ENCODE peak calls at places on chromosomes 11 and 22, in six cellular contexts. Y is fibroblast of the conjunctiva; F is A549; H is EL; S is stimulated activated CD4-positive, alpha-beta T cell treated with anti-CD3 and anti-CD28 coated beads, TNF-alpha, amount 100 ng/mL, for 4 hours; Z is amniotic stem cell. C is an unnamed sample.
A peak's percentile ranks its signal among the peaks of the same experiment; 100 is the strongest.

GRCh38 chr11:104891135-104891534 is 7.1 kb downstream of the CASP12 start:
- DNase-seq in Y (no peak), F (no peak), H (peak; percentile 72), S (no peak), Z (no peak), C (no peak)

GRCh38 chr11:17595526-17596309 is 48.7 kb downstream of the OTOG start:
- DNase-seq in Y (no peak), F (no peak), H (no peak), S (no peak), Z (no peak), C (no peak)

GRCh38 chr11:28472904-28473303 is 364.7 kb downstream of the METTL15 start:
- DNase-seq in Y (no peak), F (no peak), H (no peak), S (no peak), Z (no peak), C (no peak)

GRCh38 chr11:82854242-82854641 is 46.0 kb downstream of the PRCP start:
- DNase-seq in Y (no peak), F (no peak), H (peak; percentile 27), S (no peak), Z (no peak), C (no peak)

GRCh38 chr22:26273011-26273675 is 103.9 kb downstream of the SEZ6L start:
- DNase-seq in Y (no peak), F (no peak), H (no peak), S (no peak), Z (no peak), C (peak; percentile 62)

GRCh38 chr11:58770627-58771457 is 39.1 kb upstream of the GLYAT start:
- DNase-seq in Y (peak; percentile 2), F (peak; percentile 19), H (peak; percentile 84), S (no peak), Z (peak; percentile 3), C (no peak)

GRCh38 chr11:70467196-70468085 is 69.1 kb downstream of the CTTN start:
- DNase-seq in Y (peak; percentile 18), F (peak; percentile 51), H (peak; percentile 45), S (no peak), Z (peak; percentile 19), C (peak; percentile 13)

GRCh38 chr22:49845666-49846459 is 7.8 kb upstream of the ZBED4 start:
- DNase-seq in Y (no peak), F (no peak), H (no peak), S (no peak), Z (no peak), C (no peak)

GRCh38 chr11:115126092-115126491 is 378.1 kb downstream of the CADM1 start:
- DNase-seq in Y (no peak), F (no peak), H (no peak), S (no peak), Z (no peak), C (no peak)

GRCh38 chr11:107598225-107599139 is 7.5 kb downstream of the ELMOD1 start:
- DNase-seq in Y (no peak), F (peak; percentile 29), H (peak; percentile 13), S (no peak), Z (no peak), C (peak; percentile 23)

GRCh38 chr22:25702046-25702445 is 39.9 kb upstream of the MYO18B start:
- DNase-seq in Y (no peak), F (no peak), H (peak; percentile 21), S (no peak), Z (no peak), C (peak; percentile 56)

GRCh38 chr22:32628626-32629587 is 154.3 kb downstream of the FBXO7 start:
- DNase-seq in Y (peak; percentile 94), F (no peak), H (peak; percentile 23), S (no peak), Z (peak; percentile 20), C (no peak)

GRCh38 chr11:132911186-132911585 is 621.1 kb downstream of the OPCML start:
- DNase-seq in Y (no peak), F (peak; percentile 7), H (peak; percentile 65), S (no peak), Z (no peak), C (no peak)

GRCh38 chr11:94822080-94822479 is 53.9 kb downstream of the AMOTL1 start:
- DNase-seq in Y (no peak), F (no peak), H (no peak), S (no peak), Z (no peak), C (no peak)

GRCh38 chr22:37169412-37169811 is 18.6 kb downstream of the C1QTNF6 start:
- DNase-seq in Y (no peak), F (no peak), H (no peak), S (no peak), Z (no peak), C (no peak)

GRCh38 chr11:36130401-36130800 is 158.8 kb downstream of the COMMD9 start:
- DNase-seq in Y (no peak), F (no peak), H (peak; percentile 59), S (no peak), Z (no peak), C (no peak)

GRCh38 chr22:27137809-27138400 is 480.5 kb downstream of the MIAT start:
- DNase-seq in Y (no peak), F (no peak), H (no peak), S (no peak), Z (no peak), C (no peak)

GRCh38 chr11:79076526-79077115 is 364.2 kb downstream of the TENM4 start:
- DNase-seq in Y (no peak), F (peak; percentile 31), H (peak; percentile 37), S (no peak), Z (no peak), C (no peak)

GRCh38 chr11:45568031-45568430 is 97.4 kb downstream of the CHST1 start:
- DNase-seq in Y (no peak), F (no peak), H (no peak), S (no peak), Z (no peak), C (no peak)

GRCh38 chr11:6640036-6640984 is 15.3 kb downstream of the DCHS1 start:
- DNase-seq in Y (no peak), F (no peak), H (no peak), S (no peak), Z (no peak), C (no peak)

GRCh38 chr11:104136861-104137260 is 27.1 kb downstream of the PDGFD start:
- DNase-seq in Y (no peak), F (no peak), H (no peak), S (no peak), Z (no peak), C (no peak)

GRCh38 chr22:17172172-17172833 is 13.2 kb upstream of the HDHD5 start:
- DNase-seq in Y (no peak), F (no peak), H (no peak), S (no peak), Z (no peak), C (no peak)

GRCh38 chr11:124174001-124174400 is 9.1 kb upstream of the OR10D3 start:
- DNase-seq in Y (peak; percentile 52), F (peak; percentile 58), H (peak; percentile 13), S (no peak), Z (peak; percentile 82), C (peak; percentile 26)

GRCh38 chr11:102360681-102361080 is 13.7 kb downstream of the BIRC2 start:
- DNase-seq in Y (no peak), F (no peak), H (no peak), S (no peak), Z (no peak), C (no peak)

GRCh38 chr11:94851864-94852581 is 83.9 kb downstream of the AMOTL1 start:
- DNase-seq in Y (no peak), F (no peak), H (no peak), S (no peak), Z (no peak), C (peak; percentile 68)

GRCh38 chr11:64566042-64566914 is 24.7 kb upstream of the SLC22A12 start:
- DNase-seq in Y (peak; percentile 70), F (peak; percentile 83), H (peak; percentile 57), S (no peak), Z (no peak), C (no peak)

GRCh38 chr22:25069758-25070461 is 117.4 kb downstream of the KIAA1671 start:
- DNase-seq in Y (no peak), F (no peak), H (no peak), S (no peak), Z (no peak), C (no peak)

GRCh38 chr22:29081499-29082236 is 8.8 kb downstream of the KREMEN1 start:
- DNase-seq in Y (no peak), F (no peak), H (no peak), S (no peak), Z (no peak), C (no peak)